ENCODE peak calls at places on chromosome 15, in four cellular contexts. One of them, this sample, is unnamed. For H3K9me3, the result is how much of the 10 kb centered on the place peaks cover.

GRCh38 chr15:31149987-31150386 is 48.5 kb upstream of the TRPM1 start:
- DNase-seq in CD4-positive, alpha-beta memory T cell: no peak
- DNase-seq in GM23248: no peak
- DNase-seq in small intestine: no peak
- DNase-seq in this sample: no peak

GRCh38 chr15:45197512-45197911 is 9.7 kb upstream of the SHF start:
- DNase-seq in CD4-positive, alpha-beta memory T cell: no peak
- DNase-seq in GM23248: no peak
- DNase-seq in small intestine: no peak
- DNase-seq in this sample: no peak

GRCh38 chr15:32675474-32675873 is 34.0 kb downstream of the SCG5 start:
- DNase-seq in CD4-positive, alpha-beta memory T cell: no peak
- DNase-seq in GM23248: no peak
- DNase-seq in small intestine: no peak
- DNase-seq in this sample: no peak

GRCh38 chr15:68447209-68447608 is 15.2 kb upstream of the ITGA11 start:
- DNase-seq in CD4-positive, alpha-beta memory T cell: no peak
- DNase-seq in GM23248: no peak
- DNase-seq in small intestine: no peak
- DNase-seq in this sample: no peak

GRCh38 chr15:98002419-98002818 is 41.9 kb downstream of the ARRDC4 start:
- DNase-seq in CD4-positive, alpha-beta memory T cell: no peak
- DNase-seq in GM23248: no peak
- DNase-seq in small intestine: no peak
- DNase-seq in this sample: no peak

GRCh38 chr15:31977812-31978662 is 52.3 kb upstream of the CHRNA7 start:
- DNase-seq in CD4-positive, alpha-beta memory T cell: peak
- DNase-seq in GM23248: peak
- DNase-seq in small intestine: peak
- DNase-seq in this sample: peak

GRCh38 chr15:76059320-76060097 is at the start of gene TMEM266:
- DNase-seq in CD4-positive, alpha-beta memory T cell: no peak
- DNase-seq in GM23248: peak
- DNase-seq in small intestine: peak
- DNase-seq in this sample: peak

GRCh38 chr15:57217716-57218598 is 158.3 kb upstream of the CGNL1 start:
- DNase-seq in CD4-positive, alpha-beta memory T cell: no peak
- DNase-seq in GM23248: peak
- DNase-seq in small intestine: no peak
- DNase-seq in this sample: no peak

GRCh38 chr15:74614744-74615312 is 808 bp upstream of the CLK3 start:
- DNase-seq in CD4-positive, alpha-beta memory T cell: peak
- DNase-seq in GM23248: peak
- DNase-seq in small intestine: peak
- DNase-seq in this sample: peak

GRCh38 chr15:74724570-74725240 is 623 bp downstream of the CYP1A1 start:
- DNase-seq in CD4-positive, alpha-beta memory T cell: no peak
- DNase-seq in GM23248: no peak
- DNase-seq in small intestine: no peak
- DNase-seq in this sample: no peak

GRCh38 chr15:71051539-71051938 is 63.7 kb upstream of the THSD4 start:
- DNase-seq in CD4-positive, alpha-beta memory T cell: no peak
- DNase-seq in GM23248: peak
- DNase-seq in small intestine: no peak
- DNase-seq in this sample: no peak

GRCh38 chr15:101156509-101157159 is 95.2 kb downstream of the CHSY1 start:
- DNase-seq in CD4-positive, alpha-beta memory T cell: no peak
- DNase-seq in GM23248: no peak
- DNase-seq in small intestine: no peak
- DNase-seq in this sample: no peak

GRCh38 chr15:82613764-82614163 is 33.4 kb downstream of the CPEB1 start:
- DNase-seq in CD4-positive, alpha-beta memory T cell: no peak
- DNase-seq in GM23248: no peak
- DNase-seq in small intestine: no peak
- DNase-seq in this sample: no peak

GRCh38 chr15:77858677-77859490 is 218.6 kb downstream of the TBC1D2B start:
- DNase-seq in CD4-positive, alpha-beta memory T cell: no peak
- DNase-seq in GM23248: no peak
- DNase-seq in small intestine: no peak
- DNase-seq in this sample: no peak
- H3K9me3 ChIP-seq in CD4-positive, alpha-beta memory T cell: under half
- H3K9me3 ChIP-seq in GM23248: under half
- H3K9me3 ChIP-seq in small intestine: under half
- H3K9me3 ChIP-seq in this sample: under half

GRCh38 chr15:89198196-89198595 is 23.2 kb downstream of the RLBP1 start:
- DNase-seq in CD4-positive, alpha-beta memory T cell: no peak
- DNase-seq in GM23248: no peak
- DNase-seq in small intestine: no peak
- DNase-seq in this sample: no peak
- H3K9me3 ChIP-seq in CD4-positive, alpha-beta memory T cell: under half
- H3K9me3 ChIP-seq in GM23248: under half
- H3K9me3 ChIP-seq in small intestine: under half
- H3K9me3 ChIP-seq in this sample: under half

GRCh38 chr15:22232675-22233074 is 152.3 kb downstream of the OR4M2 start:
- DNase-seq in CD4-positive, alpha-beta memory T cell: no peak
- DNase-seq in GM23248: no peak
- DNase-seq in small intestine: no peak
- DNase-seq in this sample: no peak

GRCh38 chr15:22227411-22227810 is 147.1 kb downstream of the OR4M2 start:
- DNase-seq in CD4-positive, alpha-beta memory T cell: no peak
- DNase-seq in GM23248: no peak
- DNase-seq in small intestine: no peak
- DNase-seq in this sample: no peak

GRCh38 chr15:22229971-22230815 is 149.9 kb downstream of the OR4M2 start:
- DNase-seq in CD4-positive, alpha-beta memory T cell: no peak
- DNase-seq in GM23248: no peak
- DNase-seq in small intestine: no peak
- DNase-seq in this sample: no peak

GRCh38 chr15:22227961-22228762 is 147.8 kb downstream of the OR4M2 start:
- DNase-seq in CD4-positive, alpha-beta memory T cell: no peak
- DNase-seq in GM23248: no peak
- DNase-seq in small intestine: no peak
- DNase-seq in this sample: no peak

DNA sequence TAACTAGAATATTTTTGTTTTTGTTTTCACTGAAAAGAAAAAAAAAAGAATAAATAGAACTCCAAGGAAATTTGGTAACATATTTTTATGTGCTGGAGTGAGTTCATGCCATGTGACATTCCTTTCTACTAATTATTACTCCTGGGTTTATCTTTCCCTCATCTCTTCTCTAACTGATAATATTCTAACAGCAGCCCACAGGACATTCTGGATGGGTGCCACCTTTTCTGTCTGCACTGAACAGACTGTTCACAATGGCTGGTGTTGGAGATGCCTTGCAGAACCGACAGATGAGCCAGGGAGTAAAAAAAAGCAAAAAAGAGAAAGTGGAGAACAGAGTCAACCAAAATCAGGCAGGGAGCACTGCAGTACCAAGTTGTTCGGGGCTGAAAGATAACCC is 151.3 kb downstream of the OR4M2 start:
- DNase-seq in CD4-positive, alpha-beta memory T cell: no peak
- DNase-seq in GM23248: no peak
- DNase-seq in small intestine: no peak
- DNase-seq in this sample: no peak
- H3K9me3 ChIP-seq in CD4-positive, alpha-beta memory T cell: under half
- H3K9me3 ChIP-seq in GM23248: under half
- H3K9me3 ChIP-seq in small intestine: under half
- H3K9me3 ChIP-seq in this sample: under half

GRCh38 chr15:91922701-91923279 is 69.3 kb downstream of the SLCO3A1 start:
- DNase-seq in CD4-positive, alpha-beta memory T cell: no peak
- DNase-seq in GM23248: no peak
- DNase-seq in small intestine: no peak
- DNase-seq in this sample: no peak
- H3K9me3 ChIP-seq in CD4-positive, alpha-beta memory T cell: under half
- H3K9me3 ChIP-seq in GM23248: under half
- H3K9me3 ChIP-seq in small intestine: under half
- H3K9me3 ChIP-seq in this sample: under half

GRCh38 chr15:41827880-41828746 is at the start of gene JMJD7:
- DNase-seq in CD4-positive, alpha-beta memory T cell: peak
- DNase-seq in GM23248: peak
- DNase-seq in small intestine: peak
- DNase-seq in this sample: peak

GRCh38 chr15:41828747-41829270 is 917 bp downstream of the JMJD7 start:
- DNase-seq in CD4-positive, alpha-beta memory T cell: no peak
- DNase-seq in GM23248: no peak
- DNase-seq in small intestine: no peak
- DNase-seq in this sample: no peak

GRCh38 chr15:41825572-41826535 is 2.0 kb upstream of the JMJD7 start:
- DNase-seq in CD4-positive, alpha-beta memory T cell: no peak
- DNase-seq in GM23248: no peak
- DNase-seq in small intestine: no peak
- DNase-seq in this sample: no peak

GRCh38 chr15:41825145-41825544 is 2.7 kb upstream of the JMJD7 start:
- DNase-seq in CD4-positive, alpha-beta memory T cell: no peak
- DNase-seq in GM23248: no peak
- DNase-seq in small intestine: no peak
- DNase-seq in this sample: no peak

DNA sequence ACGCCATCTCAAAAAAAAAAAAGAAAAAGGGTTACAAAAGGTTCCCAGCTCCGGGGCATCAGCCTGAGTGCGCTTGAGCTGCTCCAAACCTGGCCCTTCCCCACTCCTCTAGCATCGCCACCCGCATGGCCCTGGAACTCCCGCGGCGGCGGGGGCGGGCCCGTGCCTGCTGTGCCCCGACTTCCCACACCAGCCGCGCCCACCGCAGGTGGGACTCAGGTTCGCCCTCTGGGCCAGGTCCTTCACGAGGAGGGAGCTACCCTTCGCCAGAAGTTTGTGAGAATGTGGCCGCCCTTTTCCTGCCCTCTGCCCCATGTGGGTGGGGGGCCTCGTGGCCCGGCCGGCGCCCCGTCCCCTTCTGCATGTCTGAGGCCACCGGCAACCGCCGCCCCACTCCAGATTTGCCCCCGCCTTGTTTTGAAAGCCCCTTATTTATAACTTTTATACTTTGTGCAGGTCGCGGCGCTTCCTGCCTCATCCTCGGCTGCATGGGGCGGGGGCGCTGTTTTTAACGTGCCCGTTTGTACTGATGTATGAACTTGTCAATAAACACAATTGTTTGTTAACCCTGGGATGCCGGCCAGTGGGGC is 507 bp upstream of the JMJD7 start:
- DNase-seq in CD4-positive, alpha-beta memory T cell: no peak
- DNase-seq in GM23248: no peak
- DNase-seq in small intestine: peak
- DNase-seq in this sample: peak
- H3K9me3 ChIP-seq in CD4-positive, alpha-beta memory T cell: under half
- H3K9me3 ChIP-seq in GM23248: under half
- H3K9me3 ChIP-seq in small intestine: under half
- H3K9me3 ChIP-seq in this sample: under half